ENCODE peak calls at places on chromosome 11, in four cellular contexts. W, T, V and I are unnamed samples.

GRCh38 chr11:77407613-77408012 is 66.3 kb downstream of the PAK1 start:
- DNase-seq in T (peak; percentile 29), W (peak; percentile 65), V (peak; percentile 92), I (no peak)

GRCh38 chr11:32094931-32095330 is 4.1 kb downstream of the RCN1 start:
- DNase-seq in V (no peak), W (peak; percentile 34), T (no peak), I (no peak)

GRCh38 chr11:121596195-121597145 is 143.7 kb upstream of the SORL1-AS1 start:
- DNase-seq in V (peak; percentile 48), W (no peak), T (no peak), I (no peak)

GRCh38 chr11:78244546-78245315 is 56.0 kb downstream of the USP35 start:
- DNase-seq in T (no peak), V (no peak), W (no peak), I (no peak)

GRCh38 chr11:130839950-130840666 is 76.2 kb downstream of the SNX19 start:
- DNase-seq in V (peak; percentile 56), W (no peak), T (no peak), I (no peak)

GRCh38 chr11:129722529-129722928 is 93.1 kb upstream of the TMEM45B start:
- DNase-seq in V (no peak), W (no peak), T (no peak), I (no peak)

GRCh38 chr11:111427471-111427912 is 48.4 kb upstream of the POU2AF1 start:
- DNase-seq in T (no peak), W (no peak), V (no peak), I (no peak)

GRCh38 chr11:102420547-102420946 is 32.0 kb downstream of the TMEM123 start:
- DNase-seq in V (no peak), T (no peak), W (no peak), I (no peak)

GRCh38 chr11:60563553-60564235 is 48.5 kb downstream of the MS4A13 start:
- DNase-seq in T (no peak), V (no peak), W (no peak), I (no peak)

GRCh38 chr11:15195454-15196200 is 80.9 kb downstream of the INSC start:
- DNase-seq in W (peak; percentile 36), T (no peak), V (no peak), I (no peak)

GRCh38 chr11:8503872-8504491 is 90.0 kb downstream of the STK33 start:
- DNase-seq in V (no peak), T (no peak), W (no peak), I (no peak)

GRCh38 chr11:78564037-78564888 is 10.4 kb downstream of the NARS2 start:
- DNase-seq in V (peak; percentile 76), T (no peak), W (no peak), I (no peak)

GRCh38 chr11:44950625-44951472 is at the start of gene TP53I11:
- DNase-seq in W (peak; percentile 86), V (peak; percentile 60), T (peak; percentile 92), I (no peak)

GRCh38 chr11:134409552-134410429 is 2.3 kb downstream of the B3GAT1 start:
- DNase-seq in V (no peak), W (no peak), T (no peak), I (no peak)

GRCh38 chr11:58963551-58964075 is 24.3 kb downstream of the GLYATL1 start:
- DNase-seq in V (peak; percentile 59), W (peak; percentile 29), T (no peak), I (no peak)

GRCh38 chr11:130477646-130478203 is 29.3 kb downstream of the ADAMTS15 start:
- DNase-seq in W (no peak), V (peak; percentile 18), T (no peak), I (no peak)

GRCh38 chr11:119550330-119550729 is 127.4 kb upstream of the THY1 start:
- DNase-seq in V (no peak), W (no peak), T (no peak), I (no peak)

GRCh38 chr11:70545626-70545945 is 147.3 kb downstream of the CTTN start:
- DNase-seq in T (no peak), W (no peak), V (no peak), I (no peak)

GRCh38 chr11:6237903-6238302 is 986 bp upstream of the CNGA4 start:
- DNase-seq in T (no peak), V (no peak), W (no peak), I (no peak)

GRCh38 chr11:45079943-45080719 is 66.3 kb upstream of the PRDM11 start:
- DNase-seq in T (no peak), V (no peak), W (peak; percentile 33), I (no peak)

GRCh38 chr11:100629671-100630070 is 57.4 kb upstream of the ARHGAP42 start:
- DNase-seq in V (no peak), W (peak; percentile 18), T (no peak), I (no peak)

GRCh38 chr11:6586434-6587359 is 16.7 kb downstream of the RRP8 start:
- DNase-seq in W (no peak), T (peak; percentile 78), V (no peak), I (no peak)

GRCh38 chr11:81869337-81870065 is 864.2 kb downstream of the FAM181B start:
- DNase-seq in T (no peak), W (no peak), V (no peak), I (no peak)

GRCh38 chr11:112260490-112260889 is at the start of gene PLET1:
- DNase-seq in V (peak; percentile 30), W (no peak), T (no peak), I (no peak)

GRCh38 chr11:45723421-45723820 is 58.0 kb upstream of the CHST1 start:
- DNase-seq in V (no peak), T (no peak), W (no peak), I (no peak)

GRCh38 chr11:122843281-122844150 is 5.2 kb downstream of the CRTAM start:
- DNase-seq in W (no peak), V (no peak), T (no peak), I (no peak)

GRCh38 chr11:96385187-96385586 is 4.5 kb downstream of the CCDC82 start:
- DNase-seq in T (no peak), V (no peak), W (no peak), I (no peak)

GRCh38 chr11:44051171-44051570 is 3.4 kb downstream of the ACCSL start:
- DNase-seq in W (no peak), T (no peak), V (no peak), I (no peak)

GRCh38 chr11:14789879-14790484 is 102.0 kb downstream of the CYP2R1 start:
- DNase-seq in V (peak; percentile 28), T (no peak), W (no peak), I (no peak)

GRCh38 chr11:125886997-125887372 is 483 bp upstream of the HYLS1 start:
- DNase-seq in T (peak; percentile 57), V (no peak), W (peak; percentile 48), I (no peak)

GRCh38 chr11:125890447-125891100 is 3.1 kb downstream of the HYLS1 start:
- DNase-seq in T (no peak), V (peak; percentile 15), W (no peak), I (no peak)

GRCh38 chr11:125892071-125892470 is 4.6 kb downstream of the HYLS1 start:
- DNase-seq in T (no peak), W (no peak), V (peak; percentile 75), I (no peak)

GRCh38 chr11:125883375-125883774 is 4.1 kb upstream of the HYLS1 start:
- DNase-seq in V (no peak), T (no peak), W (no peak), I (no peak)

DNA sequence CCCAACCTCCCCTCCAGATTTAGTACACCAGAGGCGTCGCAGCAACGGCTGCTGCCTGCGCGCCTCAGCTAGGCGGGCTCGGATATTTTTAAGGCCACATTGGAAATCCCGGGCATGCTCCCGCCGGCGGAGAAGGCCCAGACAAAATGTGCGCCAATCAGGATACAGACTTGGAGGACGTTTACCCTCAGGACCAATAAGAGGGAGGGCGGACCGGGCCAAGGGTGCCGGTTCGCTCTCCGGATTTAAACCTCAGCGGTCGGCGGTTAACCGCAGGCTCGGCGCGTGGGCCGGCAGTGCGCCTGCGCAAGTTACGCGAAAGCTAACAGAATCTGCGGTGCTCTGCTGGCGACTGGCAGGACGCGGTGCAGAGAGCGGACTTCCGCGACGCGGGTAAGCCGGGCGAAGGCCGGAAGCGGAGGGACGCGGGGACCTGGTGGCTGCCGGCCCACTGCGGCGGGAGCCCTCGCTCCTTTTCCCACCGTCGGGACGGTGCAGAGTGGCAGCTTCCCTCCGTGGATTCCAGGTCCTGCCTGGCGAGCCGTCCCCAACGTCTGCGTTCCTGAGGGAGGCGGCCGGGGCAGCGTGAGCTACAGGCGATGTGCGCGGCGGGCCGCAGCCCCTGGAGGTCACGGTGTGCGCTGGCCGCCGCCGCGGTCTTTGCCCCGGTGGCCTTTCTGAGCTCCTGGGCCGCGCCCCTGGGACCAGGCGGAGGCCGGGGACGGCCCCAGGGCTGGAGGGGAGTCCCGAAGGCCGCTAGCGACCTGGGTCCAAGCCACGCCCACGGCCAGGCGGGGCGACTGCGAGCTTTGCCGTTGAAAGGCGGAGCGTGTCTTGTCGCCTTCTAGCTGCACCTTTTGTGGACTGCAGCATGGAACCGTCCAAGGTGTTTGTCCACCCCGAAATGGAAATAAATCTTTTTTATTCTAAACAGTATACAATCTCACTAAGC is at the start of gene HYLS1:
- DNase-seq in T (peak; percentile 95), W (peak; percentile 95), V (peak; percentile 95), I (peak; percentile 58)
- TF ChIP-seq POLR2A in T (no peak), W (peak; percentile 87), V (peak; percentile 52), I (peak; percentile 73)

GRCh38 chr11:20598487-20598886 is 921 bp upstream of the SLC6A5 start:
- DNase-seq in T (no peak), W (no peak), V (no peak), I (no peak)
- TF ChIP-seq POLR2A in T (no peak), W (no peak), V (no peak), I (no peak)

GRCh38 chr11:57597461-57597892 is at the start of gene SERPING1:
- DNase-seq in W (peak; percentile 81), V (no peak), T (peak; percentile 77), I (no peak)

GRCh38 chr11:57599381-57599780 is 1.9 kb downstream of the SERPING1 start:
- DNase-seq in W (no peak), V (no peak), T (no peak), I (no peak)

GRCh38 chr11:57596266-57596885 is 1.1 kb upstream of the SERPING1 start:
- DNase-seq in W (peak; percentile 40), V (no peak), T (no peak), I (no peak)

GRCh38 chr11:57598831-57599155 is 1.3 kb downstream of the SERPING1 start:
- DNase-seq in W (peak; percentile 35), T (no peak), V (peak; percentile 53), I (no peak)

GRCh38 chr11:57597971-57598830 is 716 bp downstream of the SERPING1 start:
- DNase-seq in T (peak; percentile 90), V (peak; percentile 24), W (peak; percentile 90), I (no peak)
- TF ChIP-seq POLR2A in T (no peak), V (no peak), W (no peak), I (no peak)

GRCh38 chr11:125625594-125626380 is 824 bp downstream of the CHEK1 start:
- DNase-seq in W (peak; percentile 87), T (peak; percentile 91), V (peak; percentile 85), I (peak; percentile 33)
- TF ChIP-seq POLR2A in W (peak; percentile 70), T (no peak), V (peak; percentile 78), I (peak; percentile 77)

DNA sequence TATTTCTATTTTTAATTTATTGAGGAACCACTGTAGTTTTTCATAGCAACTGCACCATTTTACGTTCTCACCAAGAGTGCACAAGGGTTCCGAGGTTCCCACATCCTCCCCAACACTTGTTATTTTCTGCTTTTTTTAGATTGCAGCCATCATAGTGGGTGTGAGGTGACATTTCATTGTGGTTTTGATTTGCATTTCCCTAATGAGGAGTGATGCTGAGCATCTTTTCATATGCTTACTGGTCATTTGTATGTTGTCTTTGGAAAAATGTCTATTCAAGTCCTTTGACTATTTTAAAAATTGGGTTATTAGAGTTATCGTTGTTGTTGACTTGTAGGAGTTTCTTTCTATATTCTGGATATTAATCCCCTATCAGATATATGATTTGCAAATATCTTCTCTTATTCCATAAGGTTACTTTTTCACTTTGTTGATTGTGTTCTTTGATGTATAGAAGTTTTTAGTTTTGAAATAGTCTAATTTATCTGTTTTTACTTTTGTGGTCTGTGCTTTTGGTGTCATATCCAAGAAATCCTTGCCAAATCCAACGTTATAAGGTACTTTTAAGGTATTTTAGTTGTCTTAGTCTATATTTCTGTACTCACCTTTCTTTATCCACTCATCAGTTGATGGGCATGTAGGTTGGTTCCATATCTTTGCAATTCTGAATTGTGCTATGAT is 9.0 kb downstream of the NEAT1 start:
- DNase-seq in V (peak; percentile 48), T (no peak), W (no peak), I (no peak)
- TF ChIP-seq POLR2A in V (peak; percentile 54), T (no peak), W (peak; percentile 16), I (no peak)